ENCODE peak calls at places on chromosomes 16 and 17, in four cellular contexts. V is left ventricle myocardium inferior, J is iPS DF 6.9, W is OCI-LY7. A is an unnamed sample.

GRCh38 chr16:31513126-31513525 is 4.9 kb upstream of the RUSF1 start:
- DNase-seq in V (no peak), J (no peak), W (no peak), A (no peak)

GRCh38 chr17:41777579-41778188 is 8.8 kb downstream of the JUP start:
- DNase-seq in J (no peak), W (no peak), V (peak; percentile 83), A (no peak)

GRCh38 chr16:70695351-70696070 is 9.7 kb upstream of the MTSS2 start:
- DNase-seq in J (no peak), V (peak; percentile 70), W (peak; percentile 19), A (no peak)

GRCh38 chr16:28064706-28065249 is 1.3 kb upstream of the GSG1L start:
- DNase-seq in W (no peak), J (no peak), V (no peak), A (no peak)

GRCh38 chr16:77540656-77541055 is 105.8 kb upstream of the ADAMTS18 start:
- DNase-seq in W (no peak), J (no peak), V (no peak), A (no peak)

GRCh38 chr16:73040136-73040535 is 7.8 kb downstream of the ZFHX3 start:
- DNase-seq in V (no peak), J (no peak), W (no peak), A (no peak)

GRCh38 chr16:89345663-89346150 is 128.2 kb downstream of the ZNF778 start:
- DNase-seq in J (no peak), V (no peak), W (no peak), A (no peak)

GRCh38 chr16:9800180-9800738 is 382.0 kb downstream of the GRIN2A start:
- DNase-seq in V (no peak), W (no peak), J (no peak), A (no peak)

GRCh38 chr17:30554839-30555751 is 77.9 kb downstream of the GOSR1 start:
- DNase-seq in V (no peak), J (peak; percentile 27), W (peak; percentile 33), A (no peak)

GRCh38 chr16:11430601-11431317 is 85.5 kb downstream of the RMI2 start:
- DNase-seq in V (no peak), J (no peak), W (no peak), A (no peak)

GRCh38 chr16:83117810-83118209 is 491.0 kb downstream of the CDH13 start:
- DNase-seq in W (no peak), J (no peak), V (no peak), A (no peak)

GRCh38 chr16:20611350-20611902 is 35.3 kb upstream of the ACSM2B start:
- DNase-seq in J (no peak), W (no peak), V (peak; percentile 58), A (no peak)

GRCh38 chr17:71983828-71984227 is 137.0 kb upstream of the SOX9 start:
- DNase-seq in V (no peak), W (no peak), J (no peak), A (no peak)

GRCh38 chr17:63760771-63761539 is 12.4 kb downstream of the CCDC47 start:
- DNase-seq in J (no peak), W (no peak), V (no peak), A (no peak)

GRCh38 chr17:2366747-2367494 is 29.6 kb downstream of the SGSM2 start:
- DNase-seq in V (no peak), W (no peak), J (peak; percentile 27), A (no peak)

GRCh38 chr16:75380870-75381269 is 52.4 kb downstream of the CFDP1 start:
- DNase-seq in V (no peak), J (no peak), W (no peak), A (no peak)
- H3K4me1 ChIP-seq in V (peaks cover 33% of the 10 kb centered on the region), J (no peaks in the 10 kb centered on the region), W (peaks cover 44% of the 10 kb centered on the region), A (peaks cover 63% of the 10 kb centered on the region)

GRCh38 chr16:58493756-58494431 is 6.0 kb upstream of the NDRG4 start:
- DNase-seq in J (no peak), W (no peak), V (no peak), A (no peak)

GRCh38 chr16:58497935-58498334 is 2.0 kb upstream of the NDRG4 start:
- DNase-seq in V (no peak), J (no peak), W (no peak), A (no peak)

GRCh38 chr16:58497468-58497867 is 2.5 kb upstream of the NDRG4 start:
- DNase-seq in W (no peak), J (no peak), V (no peak), A (no peak)

GRCh38 chr16:58494981-58495860 is 4.7 kb upstream of the NDRG4 start:
- DNase-seq in J (peak; percentile 88), V (peak; percentile 69), W (peak; percentile 68), A (no peak)

DNA sequence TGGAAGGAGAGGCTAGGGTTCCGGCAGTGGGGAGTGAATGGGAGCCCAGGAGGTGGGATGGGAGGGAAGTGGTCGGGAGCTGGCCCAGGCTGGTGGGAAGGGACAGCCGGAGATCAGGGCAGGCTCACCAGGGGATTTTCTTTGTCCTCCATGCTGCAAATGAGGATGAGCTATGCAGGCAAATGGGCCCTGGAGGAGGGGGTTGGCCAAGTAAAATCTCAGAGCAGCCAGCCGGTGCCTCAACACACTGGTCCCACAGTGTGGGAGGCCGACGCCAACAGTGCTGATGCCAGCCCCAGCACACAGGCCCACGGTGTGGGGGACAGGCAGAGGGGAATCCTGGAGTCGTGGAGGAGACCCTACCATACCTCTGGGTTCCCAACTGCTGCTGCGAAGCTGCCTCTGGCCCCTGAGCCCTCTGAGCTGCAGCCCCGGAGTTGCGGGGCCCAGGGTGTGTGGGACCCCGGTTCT is 4.0 kb upstream of the NDRG4 start:
- DNase-seq in J (no peak), W (no peak), V (no peak), A (no peak)
- H3K4me1 ChIP-seq in J (peaks cover 6% of the 10 kb centered on the region), W (peaks cover 35% of the 10 kb centered on the region), V (peaks cover 82% of the 10 kb centered on the region), A (no peaks in the 10 kb centered on the region)

GRCh38 chr17:57597101-57597500 is 148.0 kb downstream of the CCDC182 start:
- DNase-seq in J (no peak), V (no peak), W (no peak), A (no peak)
- H3K4me1 ChIP-seq in J (peaks cover 5% of the 10 kb centered on the region), V (peaks cover 26% of the 10 kb centered on the region), W (peaks cover 41% of the 10 kb centered on the region), A (no peaks in the 10 kb centered on the region)

GRCh38 chr16:64225696-64226095 is 896.2 kb downstream of the CDH11 start:
- DNase-seq in W (peak; percentile 9), J (no peak), V (no peak), A (no peak)
- H3K4me1 ChIP-seq in W (no peaks in the 10 kb centered on the region), J (no peaks in the 10 kb centered on the region), V (no peaks in the 10 kb centered on the region), A (no peaks in the 10 kb centered on the region)

GRCh38 chr16:85139888-85140339 is 27.6 kb upstream of the CIBAR2 start:
- DNase-seq in V (no peak), J (no peak), W (no peak), A (no peak)

GRCh38 chr16:85138825-85139627 is 26.8 kb upstream of the CIBAR2 start:
- DNase-seq in W (peak; percentile 29), V (no peak), J (no peak), A (no peak)

GRCh38 chr16:85142129-85142513 is 29.8 kb upstream of the CIBAR2 start:
- DNase-seq in J (no peak), V (no peak), W (no peak), A (no peak)

GRCh38 chr16:85141491-85142128 is 29.3 kb upstream of the CIBAR2 start:
- DNase-seq in V (no peak), W (no peak), J (no peak), A (no peak)

GRCh38 chr16:85140455-85141012 is 28.3 kb upstream of the CIBAR2 start:
- DNase-seq in W (no peak), V (no peak), J (no peak), A (no peak)
- H3K4me1 ChIP-seq in W (peaks cover 9% of the 10 kb centered on the region), V (peaks cover 70% of the 10 kb centered on the region), J (peaks cover 1% of the 10 kb centered on the region), A (peaks cover 3% of the 10 kb centered on the region)

GRCh38 chr17:81833921-81834830 is 674 bp downstream of the PPP1R27 start:
- DNase-seq in V (no peak), J (no peak), W (no peak), A (no peak)

GRCh38 chr17:81832608-81833159 is 407 bp downstream of the MCRIP1 start:
- DNase-seq in V (peak; percentile 30), J (no peak), W (peak; percentile 55), A (no peak)

GRCh38 chr17:81833160-81833920 is at the start of gene MCRIP1:
- DNase-seq in J (peak; percentile 66), V (peak; percentile 96), W (peak; percentile 98), A (no peak)

GRCh38 chr17:81831957-81832607 is 1.0 kb downstream of the MCRIP1 start:
- DNase-seq in J (no peak), W (peak; percentile 77), V (no peak), A (no peak)

DNA sequence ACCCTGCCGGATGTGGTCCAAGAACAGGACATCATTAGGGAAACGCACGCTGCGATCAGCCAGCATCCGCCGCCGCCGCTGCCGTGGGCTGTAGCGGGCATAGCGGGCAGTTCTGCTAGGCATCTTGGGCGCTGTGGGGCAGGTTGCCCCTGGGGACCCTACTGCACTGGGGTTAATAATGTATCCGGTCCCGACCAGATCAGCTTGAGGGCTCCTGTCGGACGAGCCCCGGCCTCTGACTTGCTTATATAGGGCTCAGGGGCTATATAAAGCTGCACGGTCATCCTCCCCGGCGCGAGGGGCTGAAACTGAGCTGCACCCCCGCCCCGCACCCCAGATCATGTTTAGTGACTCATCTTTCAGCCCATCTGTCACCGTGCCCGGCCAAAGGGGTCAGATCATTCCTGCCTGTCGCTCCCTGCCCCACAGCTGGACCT is at the start of gene PPP1R27:
- DNase-seq in V (no peak), W (no peak), J (no peak), A (no peak)
- H3K4me1 ChIP-seq in V (peaks cover 41% of the 10 kb centered on the region), W (peaks cover 25% of the 10 kb centered on the region), J (peaks cover 8% of the 10 kb centered on the region), A (peaks cover 14% of the 10 kb centered on the region)

GRCh38 chr17:38421871-38422819 is 6.1 kb upstream of the ARHGAP23 start:
- DNase-seq in J (no peak), W (no peak), V (no peak), A (no peak)

GRCh38 chr17:38421224-38421841 is 6.9 kb upstream of the ARHGAP23 start:
- DNase-seq in V (no peak), J (no peak), W (no peak), A (no peak)

GRCh38 chr17:38419508-38419981 is 8.7 kb upstream of the ARHGAP23 start:
- DNase-seq in V (no peak), W (peak; percentile 30), J (no peak), A (no peak)

GRCh38 chr17:38418693-38419507 is 9.4 kb upstream of the ARHGAP23 start:
- DNase-seq in J (no peak), V (no peak), W (peak; percentile 43), A (no peak)

GRCh38 chr17:38420518-38420917 is 7.7 kb upstream of the ARHGAP23 start:
- DNase-seq in V (no peak), W (no peak), J (no peak), A (no peak)
- H3K4me1 ChIP-seq in V (peaks cover 65% of the 10 kb centered on the region), W (peaks cover 71% of the 10 kb centered on the region), J (peaks cover 22% of the 10 kb centered on the region), A (peaks cover 2% of the 10 kb centered on the region)

DNA sequence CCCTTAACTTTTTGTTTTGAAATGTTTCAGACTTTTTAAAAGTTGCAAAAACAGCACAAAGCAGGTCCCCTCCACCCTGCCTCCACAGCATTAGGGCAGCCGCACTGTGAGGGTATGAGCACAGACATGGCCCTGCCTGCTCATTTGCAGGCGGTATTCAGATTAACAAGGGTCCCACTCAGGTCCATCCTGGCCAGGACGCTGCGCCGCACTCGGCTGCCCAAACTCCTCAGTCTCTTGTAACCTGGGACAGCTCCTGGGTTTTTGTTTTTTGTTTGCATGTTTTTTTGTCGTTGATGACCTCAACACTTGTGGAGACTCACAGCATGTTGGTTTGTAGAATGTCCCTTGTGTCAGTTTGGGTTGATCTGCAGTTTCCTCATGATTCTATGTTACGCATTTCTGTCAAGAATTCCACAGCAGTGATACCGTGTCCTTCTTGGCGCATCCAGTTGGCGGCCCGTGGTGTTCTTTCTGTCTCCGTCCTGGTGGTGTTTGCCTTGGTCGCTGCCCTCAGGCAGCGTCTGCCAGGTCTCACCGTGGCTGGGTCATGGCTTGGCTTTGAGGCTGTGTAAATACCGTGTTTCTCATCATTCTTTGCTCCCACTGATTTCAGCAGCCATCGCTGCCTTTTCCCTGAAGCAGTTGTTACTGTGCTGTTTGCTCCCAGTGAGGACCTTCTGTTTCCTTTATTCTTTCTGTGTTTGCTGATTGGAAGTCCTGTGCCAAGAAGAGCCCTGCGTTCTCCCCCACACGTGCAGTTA is 18.5 kb downstream of the CRAMP1 start:
- DNase-seq in V (no peak), J (no peak), W (no peak), A (no peak)
- H3K4me1 ChIP-seq in V (peaks cover 27% of the 10 kb centered on the region), J (no peaks in the 10 kb centered on the region), W (no peaks in the 10 kb centered on the region), A (no peaks in the 10 kb centered on the region)

A was measured in keratinocyte.